ENCODE peak calls at places on chromosome 6, in four cellular contexts. P, C, T and A are unnamed samples.

GRCh38 chr6:80789912-80790635 is 683.6 kb downstream of the BCKDHB start:
- DNase-seq in P (no peak), C (no peak), T (no peak), A (peak)

GRCh38 chr6:37867756-37868446 is 48.4 kb downstream of the ZFAND3 start:
- DNase-seq in P (no peak), C (no peak), T (no peak), A (no peak)

GRCh38 chr6:35725721-35726438 is 11.0 kb upstream of the ARMC12 start:
- DNase-seq in P (no peak), C (peak), T (no peak), A (no peak)

GRCh38 chr6:19669206-19669605 is 168.0 kb upstream of the ID4 start:
- DNase-seq in P (no peak), C (no peak), T (peak), A (peak)

GRCh38 chr6:5199203-5200101 is 61.3 kb downstream of the LYRM4 start:
- DNase-seq in P (no peak), C (no peak), T (no peak), A (no peak)

GRCh38 chr6:168090706-168091105 is 11.7 kb upstream of the FRMD1 start:
- DNase-seq in P (no peak), C (no peak), T (no peak), A (no peak)

GRCh38 chr6:29294499-29294914 is 7.0 kb upstream of the OR14J1 start:
- DNase-seq in P (no peak), C (no peak), T (no peak), A (no peak)

GRCh38 chr6:153511896-153512496 is 380.9 kb upstream of the RGS17 start:
- DNase-seq in P (no peak), C (no peak), T (peak), A (peak)